ENCODE peak calls at places on chromosomes 4 and X, in eight cellular contexts. F, K, H, G, D, R, A and I are unnamed samples.
A peak's percentile ranks its signal among the peaks of the same experiment; 100 is the strongest.

GRCh38 chr4:48490012-48490679 is at the start of gene ZAR1:
- DNase-seq in H (no peak), D (no peak), R (no peak), F (peak; percentile 15), K (no peak), A (no peak), G (no peak), I (no peak)

GRCh38 chrX:13754765-13755164 is 20.2 kb downstream of the OFD1 start:
- DNase-seq in K (no peak), A (no peak), F (no peak), G (no peak), D (no peak), R (no peak), H (no peak), I (peak; percentile 58)

GRCh38 chr4:82515705-82516104 is 46.1 kb downstream of the TMEM150C start:
- DNase-seq in K (peak; percentile 72), H (no peak), G (no peak), D (no peak), R (peak; percentile 85), A (no peak), F (no peak), I (no peak)

GRCh38 chr4:147160908-147161513 is 215.3 kb upstream of the TTC29 start:
- DNase-seq in A (no peak), F (no peak), R (peak; percentile 59), D (peak; percentile 72), K (peak; percentile 65), H (peak; percentile 56), G (no peak), I (peak; percentile 42)

GRCh38 chr4:74805601-74806000 is 11.3 kb upstream of the BTC start:
- DNase-seq in A (no peak), G (no peak), F (no peak), H (peak; percentile 5), R (peak; percentile 59), D (peak; percentile 43), K (peak; percentile 27), I (no peak)

GRCh38 chr4:125444166-125444565 is 129.4 kb downstream of the FAT4 start:
- DNase-seq in H (no peak), D (no peak), R (no peak), F (no peak), G (no peak), K (no peak), A (no peak), I (no peak)

GRCh38 chr4:67366341-67366861 is 178.9 kb downstream of the CENPC start:
- DNase-seq in A (no peak), D (no peak), K (no peak), R (peak; percentile 2), H (peak; percentile 13), G (no peak), F (no peak), I (no peak)

GRCh38 chr4:54852061-54852460 is 194.3 kb downstream of the KIT start:
- DNase-seq in K (no peak), F (no peak), D (no peak), R (no peak), H (no peak), G (no peak), A (no peak), I (no peak)

GRCh38 chr4:95516528-95517011 is 32.2 kb downstream of the UNC5C start:
- DNase-seq in D (no peak), K (no peak), A (no peak), H (peak; percentile 66), G (no peak), R (no peak), F (no peak), I (no peak)

GRCh38 chrX:65740909-65741308 is 73.5 kb downstream of the MSN start:
- DNase-seq in F (no peak), G (no peak), D (no peak), K (no peak), A (no peak), H (no peak), R (no peak), I (no peak)

GRCh38 chrX:110301194-110301593 is 16.7 kb downstream of the AMMECR1 start:
- DNase-seq in K (no peak), A (no peak), F (no peak), D (no peak), H (no peak), R (no peak), G (no peak), I (no peak)

GRCh38 chr4:90171491-90171890 is 44.3 kb downstream of the CCSER1 start:
- DNase-seq in K (no peak), A (no peak), H (peak; percentile 83), F (no peak), R (no peak), G (no peak), D (no peak), I (no peak)

GRCh38 chrX:123960956-123961267 is 594 bp upstream of the STAG2 start:
- DNase-seq in K (no peak), G (no peak), R (no peak), H (no peak), F (no peak), A (no peak), D (no peak), I (no peak)

GRCh38 chr4:183721207-183722081 is 62.4 kb downstream of the TRAPPC11 start:
- DNase-seq in K (peak; percentile 24), F (no peak), H (peak; percentile 53), R (peak; percentile 36), G (peak; percentile 16), D (peak; percentile 82), A (peak; percentile 24), I (peak; percentile 29)

GRCh38 chr4:99586322-99586721 is 11.7 kb downstream of the MTTP start:
- DNase-seq in A (no peak), H (no peak), D (no peak), F (no peak), G (no peak), R (no peak), K (no peak), I (no peak)

GRCh38 chrX:109997786-109998452 is 5.0 kb upstream of the TMEM164 start:
- DNase-seq in H (peak; percentile 13), F (no peak), G (no peak), R (no peak), K (no peak), D (no peak), A (no peak), I (no peak)

GRCh38 chrX:24149346-24150050 is at the start of gene ZFX:
- DNase-seq in D (peak; percentile 65), H (peak; percentile 57), G (peak; percentile 82), R (peak; percentile 51), A (peak; percentile 46), K (peak; percentile 70), F (peak; percentile 85), I (peak; percentile 10)

GRCh38 chrX:63250253-63250868 is 100.8 kb downstream of the SPIN4 start:
- DNase-seq in D (peak; percentile 31), A (no peak), R (peak; percentile 72), K (peak; percentile 89), G (peak; percentile 41), F (peak; percentile 18), H (no peak), I (no peak)